ENCODE peak calls at places on chromosome 1, in four cellular contexts. One of them, this sample, is unnamed.

GRCh38 chr1:8482844-8483436 is 165.0 kb downstream of the SLC45A1 start:
- DNase-seq in right lobe of liver: no peak
- DNase-seq in stimulated activated CD8-positive, alpha-beta memory T cell treated with anti-CD3 and anti-CD28 coated beads, Interleukin-15, amount 100 ng/mL, for 1 hour: no peak
- DNase-seq in EH: peak; percentile 69
- DNase-seq in this sample: no peak

GRCh38 chr1:27915082-27915575 is 19.7 kb upstream of the SMPDL3B start:
- DNase-seq in EH: no peak
- DNase-seq in stimulated activated CD8-positive, alpha-beta memory T cell treated with anti-CD3 and anti-CD28 coated beads, Interleukin-15, amount 100 ng/mL, for 1 hour: no peak
- DNase-seq in right lobe of liver: no peak
- DNase-seq in this sample: no peak

GRCh38 chr1:112527266-112528010 is 18.7 kb downstream of the WNT2B start:
- DNase-seq in right lobe of liver: no peak
- DNase-seq in stimulated activated CD8-positive, alpha-beta memory T cell treated with anti-CD3 and anti-CD28 coated beads, Interleukin-15, amount 100 ng/mL, for 1 hour: no peak
- DNase-seq in EH: peak; percentile 72
- DNase-seq in this sample: no peak

GRCh38 chr1:212238552-212238951 is 46.7 kb upstream of the PPP2R5A start:
- DNase-seq in stimulated activated CD8-positive, alpha-beta memory T cell treated with anti-CD3 and anti-CD28 coated beads, Interleukin-15, amount 100 ng/mL, for 1 hour: no peak
- DNase-seq in EH: no peak
- DNase-seq in right lobe of liver: peak; percentile 79
- DNase-seq in this sample: no peak

GRCh38 chr1:16926491-16927195 is 4.9 kb downstream of the CROCC start:
- DNase-seq in stimulated activated CD8-positive, alpha-beta memory T cell treated with anti-CD3 and anti-CD28 coated beads, Interleukin-15, amount 100 ng/mL, for 1 hour: no peak
- DNase-seq in EH: no peak
- DNase-seq in right lobe of liver: peak; percentile 35
- DNase-seq in this sample: no peak

GRCh38 chr1:73026114-73026513 is 743.8 kb upstream of the NEGR1 start:
- DNase-seq in EH: no peak
- DNase-seq in stimulated activated CD8-positive, alpha-beta memory T cell treated with anti-CD3 and anti-CD28 coated beads, Interleukin-15, amount 100 ng/mL, for 1 hour: no peak
- DNase-seq in right lobe of liver: no peak
- DNase-seq in this sample: no peak

GRCh38 chr1:186474208-186474607 is 13.3 kb upstream of the PDC start:
- DNase-seq in EH: peak; percentile 43
- DNase-seq in right lobe of liver: no peak
- DNase-seq in stimulated activated CD8-positive, alpha-beta memory T cell treated with anti-CD3 and anti-CD28 coated beads, Interleukin-15, amount 100 ng/mL, for 1 hour: no peak
- DNase-seq in this sample: no peak

GRCh38 chr1:2592672-2593071 is 6.1 kb downstream of the PRXL2B start:
- DNase-seq in stimulated activated CD8-positive, alpha-beta memory T cell treated with anti-CD3 and anti-CD28 coated beads, Interleukin-15, amount 100 ng/mL, for 1 hour: no peak
- DNase-seq in right lobe of liver: peak; percentile 53
- DNase-seq in EH: no peak
- DNase-seq in this sample: no peak

GRCh38 chr1:28067523-28068090 is 20.8 kb downstream of the EYA3 start:
- DNase-seq in EH: no peak
- DNase-seq in right lobe of liver: no peak
- DNase-seq in stimulated activated CD8-positive, alpha-beta memory T cell treated with anti-CD3 and anti-CD28 coated beads, Interleukin-15, amount 100 ng/mL, for 1 hour: no peak
- DNase-seq in this sample: no peak

GRCh38 chr1:217096200-217096599 is 373.0 kb upstream of the ESRRG start:
- DNase-seq in EH: no peak
- DNase-seq in stimulated activated CD8-positive, alpha-beta memory T cell treated with anti-CD3 and anti-CD28 coated beads, Interleukin-15, amount 100 ng/mL, for 1 hour: no peak
- DNase-seq in right lobe of liver: no peak
- DNase-seq in this sample: no peak

GRCh38 chr1:201898992-201899391 is 10.3 kb downstream of the SHISA4 start:
- DNase-seq in EH: no peak
- DNase-seq in stimulated activated CD8-positive, alpha-beta memory T cell treated with anti-CD3 and anti-CD28 coated beads, Interleukin-15, amount 100 ng/mL, for 1 hour: no peak
- DNase-seq in right lobe of liver: no peak
- DNase-seq in this sample: no peak

GRCh38 chr1:3501856-3502665 is 47.6 kb downstream of the ARHGEF16 start:
- DNase-seq in right lobe of liver: peak; percentile 91
- DNase-seq in stimulated activated CD8-positive, alpha-beta memory T cell treated with anti-CD3 and anti-CD28 coated beads, Interleukin-15, amount 100 ng/mL, for 1 hour: no peak
- DNase-seq in EH: peak; percentile 38
- DNase-seq in this sample: no peak

GRCh38 chr1:17791464-17791863 is 36.3 kb downstream of the ACTL8 start:
- DNase-seq in stimulated activated CD8-positive, alpha-beta memory T cell treated with anti-CD3 and anti-CD28 coated beads, Interleukin-15, amount 100 ng/mL, for 1 hour: no peak
- DNase-seq in EH: no peak
- DNase-seq in right lobe of liver: no peak
- DNase-seq in this sample: no peak

GRCh38 chr1:152888126-152888525 is 10.0 kb downstream of the SMCP start:
- DNase-seq in EH: no peak
- DNase-seq in stimulated activated CD8-positive, alpha-beta memory T cell treated with anti-CD3 and anti-CD28 coated beads, Interleukin-15, amount 100 ng/mL, for 1 hour: no peak
- DNase-seq in right lobe of liver: no peak
- DNase-seq in this sample: no peak

GRCh38 chr1:174157157-174157806 is 2.0 kb upstream of the RABGAP1L start:
- DNase-seq in EH: no peak
- DNase-seq in stimulated activated CD8-positive, alpha-beta memory T cell treated with anti-CD3 and anti-CD28 coated beads, Interleukin-15, amount 100 ng/mL, for 1 hour: no peak
- DNase-seq in right lobe of liver: no peak
- DNase-seq in this sample: no peak

GRCh38 chr1:174160109-174160473 is 771 bp downstream of the RABGAP1L start:
- DNase-seq in right lobe of liver: peak; percentile 86
- DNase-seq in EH: peak; percentile 52
- DNase-seq in stimulated activated CD8-positive, alpha-beta memory T cell treated with anti-CD3 and anti-CD28 coated beads, Interleukin-15, amount 100 ng/mL, for 1 hour: no peak
- DNase-seq in this sample: no peak

GRCh38 chr1:186682721-186683120 is 2.5 kb upstream of the PTGS2 start:
- DNase-seq in EH: peak; percentile 41
- DNase-seq in right lobe of liver: no peak
- DNase-seq in stimulated activated CD8-positive, alpha-beta memory T cell treated with anti-CD3 and anti-CD28 coated beads, Interleukin-15, amount 100 ng/mL, for 1 hour: no peak
- DNase-seq in this sample: no peak

GRCh38 chr1:33010946-33011731 is 25.5 kb downstream of the AK2 start:
- DNase-seq in right lobe of liver: peak; percentile 84
- DNase-seq in stimulated activated CD8-positive, alpha-beta memory T cell treated with anti-CD3 and anti-CD28 coated beads, Interleukin-15, amount 100 ng/mL, for 1 hour: no peak
- DNase-seq in EH: peak; percentile 50
- DNase-seq in this sample: no peak

GRCh38 chr1:209250970-209251636 is 332.4 kb upstream of the CAMK1G start:
- DNase-seq in right lobe of liver: no peak
- DNase-seq in stimulated activated CD8-positive, alpha-beta memory T cell treated with anti-CD3 and anti-CD28 coated beads, Interleukin-15, amount 100 ng/mL, for 1 hour: no peak
- DNase-seq in EH: no peak
- DNase-seq in this sample: no peak

GRCh38 chr1:205430631-205431305 is 8.9 kb upstream of the LEMD1 start:
- DNase-seq in EH: peak; percentile 42
- DNase-seq in right lobe of liver: no peak
- DNase-seq in stimulated activated CD8-positive, alpha-beta memory T cell treated with anti-CD3 and anti-CD28 coated beads, Interleukin-15, amount 100 ng/mL, for 1 hour: peak; percentile 26
- DNase-seq in this sample: peak; percentile 69

GRCh38 chr1:52602328-52603300 is at the start of gene GPX7:
- DNase-seq in stimulated activated CD8-positive, alpha-beta memory T cell treated with anti-CD3 and anti-CD28 coated beads, Interleukin-15, amount 100 ng/mL, for 1 hour: peak; percentile 13
- DNase-seq in EH: peak; percentile 62
- DNase-seq in right lobe of liver: peak; percentile 58
- DNase-seq in this sample: peak; percentile 51

GRCh38 chr1:51583532-51583931 is 33.4 kb upstream of the OSBPL9 start:
- DNase-seq in stimulated activated CD8-positive, alpha-beta memory T cell treated with anti-CD3 and anti-CD28 coated beads, Interleukin-15, amount 100 ng/mL, for 1 hour: no peak
- DNase-seq in EH: peak; percentile 43
- DNase-seq in right lobe of liver: no peak
- DNase-seq in this sample: no peak

GRCh38 chr1:3668585-3669300 is 16.4 kb downstream of the TP73 start:
- DNase-seq in stimulated activated CD8-positive, alpha-beta memory T cell treated with anti-CD3 and anti-CD28 coated beads, Interleukin-15, amount 100 ng/mL, for 1 hour: no peak
- DNase-seq in EH: peak; percentile 31
- DNase-seq in right lobe of liver: peak; percentile 94
- DNase-seq in this sample: no peak

GRCh38 chr1:29469457-29469856 is 233.1 kb downstream of the PTPRU start:
- DNase-seq in stimulated activated CD8-positive, alpha-beta memory T cell treated with anti-CD3 and anti-CD28 coated beads, Interleukin-15, amount 100 ng/mL, for 1 hour: no peak
- DNase-seq in right lobe of liver: peak; percentile 85
- DNase-seq in EH: no peak
- DNase-seq in this sample: no peak

GRCh38 chr1:177959793-177960515 is 9.9 kb downstream of the SEC16B start:
- DNase-seq in right lobe of liver: no peak
- DNase-seq in EH: peak; percentile 52
- DNase-seq in stimulated activated CD8-positive, alpha-beta memory T cell treated with anti-CD3 and anti-CD28 coated beads, Interleukin-15, amount 100 ng/mL, for 1 hour: no peak
- DNase-seq in this sample: no peak

GRCh38 chr1:161502641-161503393 is 2.4 kb upstream of the FCGR2A start:
- DNase-seq in stimulated activated CD8-positive, alpha-beta memory T cell treated with anti-CD3 and anti-CD28 coated beads, Interleukin-15, amount 100 ng/mL, for 1 hour: no peak
- DNase-seq in right lobe of liver: no peak
- DNase-seq in EH: peak; percentile 51
- DNase-seq in this sample: no peak

GRCh38 chr1:17636612-17637011 is 97.1 kb downstream of the ARHGEF10L start:
- DNase-seq in right lobe of liver: no peak
- DNase-seq in EH: peak; percentile 53
- DNase-seq in stimulated activated CD8-positive, alpha-beta memory T cell treated with anti-CD3 and anti-CD28 coated beads, Interleukin-15, amount 100 ng/mL, for 1 hour: no peak
- DNase-seq in this sample: no peak

GRCh38 chr1:6409053-6409452 is 10.7 kb downstream of the HES2 start:
- DNase-seq in stimulated activated CD8-positive, alpha-beta memory T cell treated with anti-CD3 and anti-CD28 coated beads, Interleukin-15, amount 100 ng/mL, for 1 hour: no peak
- DNase-seq in right lobe of liver: no peak
- DNase-seq in EH: no peak
- DNase-seq in this sample: no peak

GRCh38 chr1:233723387-233723786 is 109.5 kb downstream of the KCNK1 start:
- DNase-seq in stimulated activated CD8-positive, alpha-beta memory T cell treated with anti-CD3 and anti-CD28 coated beads, Interleukin-15, amount 100 ng/mL, for 1 hour: no peak
- DNase-seq in right lobe of liver: no peak
- DNase-seq in EH: no peak
- DNase-seq in this sample: no peak

GRCh38 chr1:39727932-39728317 is 10.8 kb upstream of the PPIE start:
- DNase-seq in right lobe of liver: no peak
- DNase-seq in stimulated activated CD8-positive, alpha-beta memory T cell treated with anti-CD3 and anti-CD28 coated beads, Interleukin-15, amount 100 ng/mL, for 1 hour: no peak
- DNase-seq in EH: no peak
- DNase-seq in this sample: no peak

GRCh38 chr1:225468270-225469020 is 40.6 kb upstream of the LBR start:
- DNase-seq in stimulated activated CD8-positive, alpha-beta memory T cell treated with anti-CD3 and anti-CD28 coated beads, Interleukin-15, amount 100 ng/mL, for 1 hour: no peak
- DNase-seq in EH: no peak
- DNase-seq in right lobe of liver: no peak
- DNase-seq in this sample: no peak

GRCh38 chr1:241787691-241788090 is 60.3 kb upstream of the EXO1 start:
- DNase-seq in right lobe of liver: no peak
- DNase-seq in stimulated activated CD8-positive, alpha-beta memory T cell treated with anti-CD3 and anti-CD28 coated beads, Interleukin-15, amount 100 ng/mL, for 1 hour: no peak
- DNase-seq in EH: no peak
- DNase-seq in this sample: no peak

GRCh38 chr1:223230161-223230881 is 87.3 kb upstream of the TLR5 start:
- DNase-seq in EH: peak; percentile 91
- DNase-seq in stimulated activated CD8-positive, alpha-beta memory T cell treated with anti-CD3 and anti-CD28 coated beads, Interleukin-15, amount 100 ng/mL, for 1 hour: no peak
- DNase-seq in right lobe of liver: no peak
- DNase-seq in this sample: no peak

GRCh38 chr1:232509570-232509969 is 120.4 kb downstream of the SIPA1L2 start:
- DNase-seq in right lobe of liver: no peak
- DNase-seq in stimulated activated CD8-positive, alpha-beta memory T cell treated with anti-CD3 and anti-CD28 coated beads, Interleukin-15, amount 100 ng/mL, for 1 hour: no peak
- DNase-seq in EH: no peak
- DNase-seq in this sample: no peak

GRCh38 chr1:1246230-1246600 is 307 bp downstream of the C1QTNF12 start:
- DNase-seq in EH: no peak
- DNase-seq in right lobe of liver: peak; percentile 49
- DNase-seq in stimulated activated CD8-positive, alpha-beta memory T cell treated with anti-CD3 and anti-CD28 coated beads, Interleukin-15, amount 100 ng/mL, for 1 hour: no peak
- DNase-seq in this sample: no peak